ENCODE peak calls at places on chromosomes 4 and X, in nine cellular contexts. Z, N, A, I, H, Y, U, L and S are unnamed samples.

GRCh38 chrX:80430826-80431501 is 10.7 kb downstream of the TENT5D start:
- DNase-seq in N (no peak), L (no peak), A (no peak), I (no peak), Z (peak; percentile 3), Y (no peak), U (peak; percentile 47), H (no peak), S (no peak)

GRCh38 chrX:9997524-9997923 is 30.4 kb downstream of the CLDN34 start:
- DNase-seq in H (no peak), N (no peak), Z (no peak), I (no peak), A (no peak), U (no peak), Y (no peak), L (no peak), S (no peak)

GRCh38 chrX:7109838-7110793 is 37.4 kb upstream of the STS start:
- DNase-seq in I (no peak), H (no peak), Z (no peak), L (no peak), N (no peak), U (no peak), Y (no peak), A (no peak), S (no peak)

GRCh38 chrX:12372111-12372510 is 233.8 kb downstream of the FRMPD4 start:
- DNase-seq in Y (no peak), U (no peak), I (no peak), A (no peak), Z (peak; percentile 77), H (no peak), N (no peak), L (no peak), S (no peak)

GRCh38 chr4:96509039-96509741 is 669.3 kb downstream of the PDHA2 start:
- DNase-seq in H (no peak), U (no peak), A (no peak), Y (no peak), I (no peak), N (no peak), Z (no peak), L (no peak), S (no peak)

GRCh38 chr4:101987623-101988243 is 197.2 kb downstream of the BANK1 start:
- DNase-seq in L (no peak), I (no peak), H (no peak), N (no peak), Y (no peak), A (no peak), Z (no peak), U (no peak), S (no peak)

GRCh38 chr4:151678048-151678853 is 82.6 kb downstream of the GATB start:
- DNase-seq in H (no peak), Z (no peak), Y (no peak), I (no peak), A (no peak), L (no peak), U (no peak), N (no peak), S (no peak)

GRCh38 chrX:10341309-10341708 is 184.5 kb downstream of the CLCN4 start:
- DNase-seq in A (no peak), I (no peak), L (no peak), Z (no peak), Y (no peak), U (no peak), N (no peak), H (no peak), S (no peak)

GRCh38 chrX:65667503-65668355 is at the start of gene MSN:
- DNase-seq in U (peak; percentile 65), A (no peak), Z (peak; percentile 66), Y (peak; percentile 39), L (peak; percentile 95), H (peak; percentile 40), I (peak; percentile 81), N (peak; percentile 64), S (peak; percentile 54)

GRCh38 chr4:186587416-186588018 is 32.1 kb upstream of the MTNR1A start:
- DNase-seq in Z (peak; percentile 77), N (peak; percentile 10), L (no peak), I (peak; percentile 71), Y (peak; percentile 73), H (peak; percentile 49), U (peak; percentile 74), A (no peak), S (peak; percentile 29)

GRCh38 chr4:176406736-176407135 is 87.0 kb downstream of the SPCS3 start:
- DNase-seq in H (peak; percentile 36), U (no peak), Y (no peak), A (no peak), Z (no peak), N (no peak), L (no peak), I (no peak), S (no peak)

GRCh38 chr4:82044141-82044993 is 329.4 kb downstream of the HNRNPD start:
- DNase-seq in A (no peak), Y (peak; percentile 64), H (peak; percentile 14), N (no peak), L (no peak), U (peak; percentile 17), Z (peak; percentile 66), I (peak; percentile 78), S (peak; percentile 23)

GRCh38 chr4:184097240-184097619 is 120.4 kb downstream of the ENPP6 start:
- DNase-seq in I (peak; percentile 69), N (no peak), Z (peak; percentile 3), H (no peak), Y (no peak), L (peak; percentile 83), A (no peak), U (no peak), S (no peak)

GRCh38 chr4:184994623-184995010 is 23.7 kb upstream of the HELT start:
- DNase-seq in Z (no peak), I (no peak), A (no peak), H (no peak), U (no peak), N (no peak), Y (no peak), L (no peak), S (no peak)

GRCh38 chr4:8388471-8388870 is 52.1 kb downstream of the ACOX3 start:
- DNase-seq in N (no peak), Z (no peak), U (no peak), Y (no peak), L (no peak), I (no peak), H (no peak), A (no peak), S (no peak)

GRCh38 chr4:48963042-48963679 is 22.9 kb upstream of the CWH43 start:
- DNase-seq in Y (peak; percentile 82), L (no peak), U (peak; percentile 97), A (peak; percentile 12), I (peak; percentile 46), H (peak; percentile 80), N (peak; percentile 45), Z (peak; percentile 93), S (peak; percentile 88)

GRCh38 chr4:1683903-1684755 is at the start of gene FAM53A:
- DNase-seq in Z (peak; percentile 91), I (peak; percentile 99), H (peak; percentile 40), N (peak; percentile 90), A (no peak), Y (peak; percentile 93), L (peak; percentile 95), U (peak; percentile 90), S (peak; percentile 69)